ENCODE peak calls at places on chromosomes 7 and 10, in eight cellular contexts. X is breast epithelium, F is epithelial cell of esophagus, K is cardiac fibroblast, D is IMR-90, G is BJ, N is fibroblast of mammary gland, B is right lobe of liver. C is an unnamed sample.
A peak's percentile ranks its signal among the peaks of the same experiment; 100 is the strongest.

GRCh38 chr10:63273575-63273974 is 140.4 kb downstream of the NRBF2 start:
- DNase-seq in F (no peak), D (peak; percentile 30), G (no peak), B (no peak), X (no peak), K (peak; percentile 57), N (no peak), C (no peak)

GRCh38 chr10:71634531-71635164 is 84.9 kb downstream of the C10orf105 start:
- DNase-seq in D (no peak), N (no peak), F (no peak), X (no peak), K (no peak), G (no peak), B (peak; percentile 77), C (no peak)

GRCh38 chr10:48765527-48765926 is 80.9 kb downstream of the WDFY4 start:
- DNase-seq in N (no peak), F (no peak), K (no peak), B (no peak), D (no peak), X (no peak), G (no peak), C (no peak)

GRCh38 chr10:99620713-99621453 is 644 bp upstream of the SLC25A28 start:
- DNase-seq in D (peak; percentile 94), K (peak; percentile 97), F (peak; percentile 97), B (peak; percentile 96), X (peak; percentile 93), N (peak; percentile 95), G (peak; percentile 62), C (peak; percentile 87)

GRCh38 chr7:25392571-25393338 is 164.5 kb upstream of the NPVF start:
- DNase-seq in X (no peak), D (no peak), K (peak; percentile 5), F (no peak), B (no peak), G (no peak), N (no peak), C (no peak)

GRCh38 chr10:74156919-74157289 is 5.9 kb downstream of the ADK start:
- DNase-seq in G (no peak), F (no peak), X (no peak), N (peak; percentile 44), K (peak; percentile 74), B (no peak), D (peak; percentile 60), C (no peak)

GRCh38 chr10:24428410-24428782 is 219.5 kb downstream of the KIAA1217 start:
- DNase-seq in X (no peak), F (peak; percentile 87), G (no peak), K (peak; percentile 31), N (peak; percentile 66), D (peak; percentile 70), B (no peak), C (no peak)

GRCh38 chr7:102292813-102293798 is 6.4 kb downstream of the SH2B2 start:
- DNase-seq in D (no peak), G (no peak), B (no peak), X (no peak), N (no peak), F (no peak), K (no peak), C (no peak)

GRCh38 chr7:23431596-23432284 is 38.6 kb downstream of the IGF2BP3 start:
- DNase-seq in K (peak; percentile 27), G (no peak), X (no peak), D (peak; percentile 38), B (no peak), F (peak; percentile 18), N (no peak), C (no peak)

GRCh38 chr10:21989453-21990154 is 13.9 kb downstream of the DNAJC1 start:
- DNase-seq in G (peak; percentile 28), D (peak; percentile 52), X (no peak), N (peak; percentile 65), B (no peak), F (peak; percentile 63), K (peak; percentile 87), C (peak; percentile 47)

DNA sequence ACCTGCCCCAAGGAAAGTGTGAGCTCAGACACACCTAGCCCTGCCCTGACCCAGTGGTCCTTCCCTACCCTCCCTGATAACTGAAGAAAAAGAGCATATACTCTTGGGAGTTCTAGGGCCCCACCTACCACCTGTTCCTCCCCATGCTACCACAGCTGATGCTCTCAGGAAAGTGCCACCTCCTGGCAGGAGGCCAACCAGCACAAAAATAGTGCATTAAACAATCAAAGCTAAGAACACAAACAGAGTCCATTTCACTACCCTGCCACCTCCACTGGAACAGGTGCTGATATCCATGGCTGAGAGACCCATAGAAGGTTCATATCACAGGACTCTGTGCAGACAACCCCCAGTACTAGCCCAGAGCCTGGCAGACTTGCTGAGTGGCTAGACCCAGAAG is 288.6 kb upstream of the PHF14 start:
- DNase-seq in X (no peak), K (no peak), D (no peak), G (no peak), N (no peak), B (no peak), F (no peak), C (no peak)
- TF ChIP-seq CTCF in X (no peak), K (no peak), D (no peak), G (no peak), N (no peak), B (no peak), F (no peak), C (no peak)

GRCh38 chr10:18312385-18313145 is 172.3 kb downstream of the CACNB2 start:
- DNase-seq in D (peak; percentile 62), X (no peak), K (peak; percentile 56), G (peak; percentile 6), N (peak; percentile 80), B (no peak), F (peak; percentile 27), C (no peak)
- TF ChIP-seq CTCF in D (peak; percentile 51), X (no peak), K (peak; percentile 16), G (peak; percentile 51), N (peak; percentile 64), B (peak; percentile 62), F (peak; percentile 41), C (peak; percentile 57)

DNA sequence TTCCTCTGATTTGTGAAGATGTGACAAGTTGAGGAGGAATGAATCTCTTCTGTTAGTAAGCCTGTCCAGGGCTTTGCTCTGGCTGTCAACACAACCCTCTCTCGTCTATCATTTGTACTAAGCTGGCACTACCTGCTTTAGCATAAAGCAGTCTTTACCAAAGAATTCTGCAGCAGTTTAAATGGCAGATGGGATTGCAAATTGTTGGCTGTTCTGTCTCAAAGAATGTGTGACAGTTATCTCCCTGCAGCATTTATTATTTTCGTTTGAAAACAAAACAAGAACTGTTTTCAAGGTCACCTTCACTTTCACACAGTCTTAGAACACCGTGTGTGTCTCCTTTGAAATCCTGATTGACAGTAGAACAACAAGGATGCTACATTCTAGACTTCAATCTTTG is 4.8 kb upstream of the LAMB1 start:
- DNase-seq in N (no peak), X (no peak), F (no peak), K (no peak), B (no peak), G (no peak), D (no peak), C (no peak)
- TF ChIP-seq CTCF in N (no peak), X (no peak), F (no peak), K (no peak), B (no peak), G (no peak), D (no peak), C (no peak)

DNA sequence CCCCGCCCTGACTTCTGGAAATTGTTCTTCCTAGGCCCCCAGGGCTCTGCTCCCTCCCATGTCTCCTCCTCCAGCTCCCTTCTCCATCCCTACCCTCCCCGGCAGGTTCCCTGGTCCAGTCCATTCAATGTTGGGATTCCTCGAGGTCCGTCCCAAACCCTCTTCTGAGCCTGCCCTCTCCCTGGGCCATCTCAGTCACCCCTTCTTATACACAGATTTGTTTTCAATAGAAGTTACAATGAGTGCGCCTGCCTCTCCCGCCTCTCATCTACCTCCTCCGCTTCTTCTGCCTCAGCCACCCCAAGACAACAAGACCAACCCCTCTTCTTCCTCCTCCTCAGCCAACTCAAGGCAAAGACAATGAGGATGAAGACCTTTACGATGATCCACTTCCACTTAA is 67.9 kb downstream of the OAT start:
- DNase-seq in X (no peak), K (no peak), B (no peak), F (no peak), N (no peak), G (no peak), D (no peak), C (no peak)
- TF ChIP-seq CTCF in X (no peak), K (no peak), B (no peak), F (no peak), N (no peak), G (no peak), D (no peak), C (no peak)

C was measured in AG09319.